ENCODE peak calls at places on chromosomes 5 and 9, in five cellular contexts. B is tibial nerve, V is suprapubic skin, X is transverse colon, M is adrenal gland. G is an unnamed sample.

GRCh38 chr5:154755361-154756202 is at the start of gene LARP1:
- DNase-seq in V (no peak), X (peak; percentile 42), B (peak; percentile 20), M (peak; percentile 53), G (no peak)

GRCh38 chr9:79764377-79764776 is 192.6 kb downstream of the TLE4 start:
- DNase-seq in B (peak; percentile 15), X (peak; percentile 38), M (no peak), V (no peak), G (no peak)

GRCh38 chr5:133269707-133270106 is 217.9 kb downstream of the HSPA4 start:
- DNase-seq in M (no peak), X (no peak), V (no peak), B (no peak), G (no peak)

GRCh38 chr9:72442212-72442607 is 77.2 kb upstream of the ZFAND5 start:
- DNase-seq in B (no peak), V (no peak), M (no peak), X (no peak), G (peak; percentile 50)

GRCh38 chr9:115063058-115063850 is 54.7 kb downstream of the TNC start:
- DNase-seq in B (no peak), X (no peak), V (no peak), M (no peak), G (no peak)

GRCh38 chr5:127936439-127936972 is 147.1 kb upstream of the SLC12A2 start:
- DNase-seq in M (no peak), X (no peak), B (no peak), V (no peak), G (no peak)

GRCh38 chr5:146446861-146447733 is at the start of gene TCERG1:
- DNase-seq in B (peak; percentile 99), M (peak; percentile 100), V (peak; percentile 99), X (peak; percentile 99), G (peak; percentile 100)

GRCh38 chr9:71763752-71764332 is 4.5 kb downstream of the CEMIP2 start:
- DNase-seq in X (no peak), V (no peak), B (no peak), M (no peak), G (no peak)

GRCh38 chr9:137589441-137590122 is 730 bp downstream of the ZMYND19 start:
- DNase-seq in M (no peak), B (no peak), X (no peak), V (no peak), G (no peak)

GRCh38 chr5:43193171-43193951 is 1.3 kb downstream of the NIM1K start:
- DNase-seq in B (no peak), M (peak; percentile 62), X (no peak), V (no peak), G (peak; percentile 3)

GRCh38 chr5:135706893-135707292 is 127.6 kb upstream of the SLC25A48 start:
- DNase-seq in V (peak; percentile 47), B (no peak), X (no peak), M (no peak), G (no peak)

GRCh38 chr5:36153727-36154126 is 1.8 kb downstream of the SKP2 start:
- DNase-seq in B (no peak), M (no peak), X (no peak), V (no peak), G (no peak)

GRCh38 chr5:179375966-179376365 is 30.7 kb upstream of the ADAMTS2 start:
- DNase-seq in X (no peak), M (no peak), B (no peak), V (peak; percentile 40), G (no peak)

GRCh38 chr5:177133845-177134652 is 476 bp downstream of the NSD1 start:
- DNase-seq in X (peak; percentile 55), M (peak; percentile 61), B (no peak), V (no peak), G (no peak)

GRCh38 chr9:35385042-35385441 is 104.9 kb upstream of the RUSC2 start:
- DNase-seq in B (no peak), V (no peak), X (no peak), M (no peak), G (no peak)

GRCh38 chr5:97022898-97023297 is 87.0 kb downstream of the LNPEP start:
- DNase-seq in M (no peak), B (no peak), V (no peak), X (no peak), G (no peak)

GRCh38 chr5:172145870-172146747 is 41.9 kb downstream of the STK10 start:
- DNase-seq in B (no peak), M (no peak), X (peak; percentile 41), V (no peak), G (no peak)

GRCh38 chr9:107044872-107045271 is 181.9 kb downstream of the ZNF462 start:
- DNase-seq in V (no peak), M (no peak), B (no peak), X (peak; percentile 12), G (no peak)

GRCh38 chr5:36507332-36507952 is 99.0 kb upstream of the SLC1A3 start:
- DNase-seq in V (peak; percentile 87), B (peak; percentile 72), M (peak; percentile 90), X (peak; percentile 77), G (peak; percentile 48)

GRCh38 chr5:17282283-17283120 is 65.1 kb downstream of the BASP1 start:
- DNase-seq in M (no peak), X (peak; percentile 33), B (no peak), V (no peak), G (no peak)

GRCh38 chr9:123401879-123402513 is 46.0 kb downstream of the CRB2 start:
- DNase-seq in B (no peak), M (no peak), V (no peak), X (peak; percentile 41), G (peak; percentile 23)

GRCh38 chr5:153429734-153430133 is 60.7 kb upstream of the GRIA1 start:
- DNase-seq in V (no peak), X (no peak), B (no peak), M (no peak), G (no peak)

GRCh38 chr9:124015091-124015660 is 3.6 kb downstream of the LHX2 start:
- DNase-seq in X (no peak), M (no peak), V (no peak), B (no peak), G (no peak)

DNA sequence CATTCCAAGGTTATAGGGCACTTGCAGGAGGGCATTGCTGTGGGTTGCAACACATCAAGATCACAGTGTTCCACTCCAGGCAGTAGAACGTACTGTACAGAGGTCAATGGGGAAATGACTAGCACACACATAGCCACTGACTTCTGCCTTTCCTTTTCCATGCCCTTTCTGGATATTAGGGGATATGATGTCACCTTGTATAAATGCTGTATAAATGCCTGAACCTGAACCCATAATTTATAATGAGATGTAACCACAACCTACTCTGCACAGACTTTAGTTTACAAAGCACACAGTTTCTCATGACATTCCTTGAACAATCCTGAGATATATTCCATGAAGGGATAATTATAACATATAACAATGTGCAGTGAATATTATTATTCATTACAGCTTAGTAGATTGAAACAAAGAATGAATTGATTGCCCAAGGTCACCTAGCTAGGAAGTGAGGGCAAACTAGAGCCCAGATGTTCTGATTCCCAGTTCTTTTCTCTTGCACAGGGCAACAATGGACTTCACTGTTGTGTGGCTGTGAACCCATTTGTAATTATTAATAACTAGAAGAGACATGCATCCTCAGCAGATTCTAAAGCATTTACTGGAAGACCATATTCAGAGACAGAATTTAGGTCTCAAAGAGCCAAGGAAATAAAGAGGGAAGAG is 5.6 kb upstream of the ABLIM3 start:
- DNase-seq in B (no peak), M (no peak), X (no peak), V (no peak), G (no peak)
- TF ChIP-seq POLR2A in B (no peak), M (no peak), X (no peak), V (no peak), G (no peak)

DNA sequence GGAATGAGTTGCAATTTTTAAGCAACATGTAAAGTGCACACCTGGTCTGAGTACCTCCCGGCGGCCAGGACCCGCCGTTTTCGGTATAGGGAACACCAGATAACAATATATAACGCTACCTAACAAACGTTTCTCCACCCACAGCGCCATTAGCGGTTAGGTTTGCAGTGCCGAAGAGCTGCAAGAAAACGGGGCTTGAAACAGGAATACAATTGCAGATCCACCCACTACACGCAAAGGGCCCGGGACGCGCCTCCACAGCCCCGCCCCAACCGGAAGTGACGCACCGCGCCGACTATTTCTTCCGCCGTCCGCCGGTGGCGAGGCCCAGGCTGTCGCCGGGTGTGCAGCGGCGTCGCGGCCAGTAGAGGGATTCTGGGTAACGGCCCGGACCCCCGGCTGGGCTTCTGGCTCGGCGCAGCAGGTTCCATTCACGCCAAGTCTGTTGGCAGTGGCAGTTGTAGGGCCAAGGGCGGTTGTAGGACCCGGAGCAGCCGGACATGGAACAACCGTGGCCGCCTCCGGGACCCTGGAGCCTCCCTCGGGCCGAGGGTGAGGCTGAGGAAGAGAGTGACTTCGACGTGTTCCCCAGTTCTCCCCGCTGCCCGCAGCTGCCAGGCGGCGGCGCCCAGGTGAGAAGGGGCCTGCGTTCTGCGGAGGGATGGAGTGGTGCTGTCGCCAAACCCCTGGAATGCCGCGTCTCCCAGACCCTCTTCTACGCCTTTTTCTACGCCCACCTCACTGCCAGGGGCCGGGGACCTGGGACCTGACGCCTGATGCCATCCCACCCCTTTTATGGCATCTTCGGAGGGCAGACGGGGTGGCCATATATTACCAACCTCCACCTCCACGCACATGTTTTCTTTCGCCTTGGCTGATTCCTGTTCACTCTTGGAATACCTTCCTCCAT is at the start of gene CDC37L1:
- DNase-seq in X (peak; percentile 99), V (peak; percentile 98), M (peak; percentile 99), B (peak; percentile 96), G (peak; percentile 87)
- TF ChIP-seq POLR2A in X (peak; percentile 98), V (peak; percentile 94), M (peak; percentile 94), B (peak; percentile 98), G (peak; percentile 98)

DNA sequence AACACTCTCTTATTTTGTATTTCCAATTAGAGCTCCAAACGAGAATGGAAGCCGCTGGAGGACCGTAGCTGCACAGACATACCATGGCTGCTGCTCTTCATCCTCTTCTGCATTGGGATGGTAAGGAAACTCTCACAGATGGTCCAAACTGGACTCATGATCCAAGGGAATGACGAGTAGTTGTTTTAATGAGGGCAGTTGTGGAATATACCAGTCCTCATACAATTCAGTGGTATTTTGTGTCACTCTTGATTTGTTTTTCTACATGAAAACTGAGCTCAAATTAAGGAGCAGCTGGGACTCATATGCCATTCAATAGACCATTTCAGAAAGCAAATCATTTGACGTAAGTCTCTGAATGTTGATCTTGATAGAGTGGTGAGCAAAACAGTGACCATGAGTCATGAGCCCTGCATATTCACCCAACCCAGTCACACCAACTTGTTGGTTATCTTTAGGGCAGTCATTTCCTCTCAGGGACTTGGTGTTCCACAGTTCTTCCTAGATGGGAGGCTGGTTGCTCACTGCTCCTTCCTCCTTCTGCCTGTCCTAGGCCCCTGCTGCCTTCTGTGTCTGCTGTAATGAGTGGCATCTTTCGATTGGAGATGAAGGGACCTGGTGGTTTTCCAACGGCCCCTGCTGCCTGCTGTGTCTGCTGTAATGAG is 54.9 kb downstream of the SLC44A1 start:
- DNase-seq in B (no peak), X (peak; percentile 22), V (no peak), M (peak; percentile 29), G (no peak)
- TF ChIP-seq POLR2A in B (no peak), X (peak; percentile 25), V (no peak), M (no peak), G (no peak)

DNA sequence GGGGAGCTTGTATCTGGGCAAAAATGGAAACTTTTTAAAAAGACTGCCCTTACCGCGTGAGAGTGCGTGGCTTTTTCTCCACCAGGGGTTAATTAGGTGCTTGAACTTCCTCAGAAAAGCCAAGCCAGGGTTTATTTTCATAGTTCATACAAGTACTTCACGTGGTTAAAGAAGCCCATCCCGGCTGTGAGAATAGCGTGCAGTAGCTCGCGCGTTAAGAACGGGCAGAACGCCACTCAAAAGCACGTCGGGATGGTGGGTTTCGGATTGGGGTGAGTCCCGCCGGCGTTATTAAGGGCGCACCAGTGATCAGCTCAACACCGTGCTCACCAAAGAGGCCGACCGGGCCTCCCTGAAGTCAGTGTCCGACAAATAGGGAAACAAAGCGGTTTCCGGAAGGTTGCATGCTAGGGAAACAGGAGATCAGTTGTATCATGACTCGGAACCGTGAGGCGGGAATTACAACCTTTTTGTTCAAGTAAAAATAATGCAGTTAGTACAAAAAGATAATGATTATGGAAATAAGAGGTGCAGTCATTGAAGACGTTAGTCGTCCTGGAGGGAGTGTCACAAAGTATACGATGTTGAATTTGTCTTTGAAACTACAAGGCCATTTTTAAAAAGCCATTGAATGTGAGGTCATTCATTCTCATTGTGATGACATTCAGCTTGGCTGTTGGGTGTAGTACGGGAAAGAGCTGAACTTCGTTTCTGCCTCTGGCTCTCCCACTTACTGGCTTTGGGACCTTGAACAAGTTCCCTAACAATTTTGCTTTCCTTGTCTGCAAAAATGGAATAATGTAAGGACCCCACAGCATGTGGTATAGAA is 941 bp downstream of the SETD9 start:
- DNase-seq in B (no peak), X (peak; percentile 59), V (peak; percentile 80), M (peak; percentile 69), G (no peak)
- TF ChIP-seq POLR2A in B (no peak), X (peak; percentile 82), V (no peak), M (peak; percentile 57), G (no peak)